ENCODE peak calls at places on chromosomes 6 and 20, in nine cellular contexts. D, Z, I, Q, X, P, C, B and S are unnamed samples.

GRCh38 chr20:44924526-44924925 is 14.7 kb downstream of the PABPC1L start:
- DNase-seq in D (no peak), Z (no peak), I (no peak), Q (no peak), X (no peak), P (no peak), C (no peak), B (no peak), S (no peak)

GRCh38 chr6:136401749-136402148 is 112.1 kb upstream of the BCLAF1 start:
- DNase-seq in D (no peak), Z (no peak), I (no peak), Q (peak), X (no peak), P (no peak), C (no peak), B (peak), S (no peak)

GRCh38 chr6:126481319-126481718 is 141.4 kb downstream of the CENPW start:
- DNase-seq in D (no peak), Z (no peak), I (no peak), Q (no peak), X (no peak), P (no peak), C (no peak), B (no peak), S (no peak)

GRCh38 chr6:166938150-166938549 is 18.2 kb downstream of the RNASET2 start:
- DNase-seq in D (no peak), Z (no peak), I (no peak), Q (no peak), X (no peak), P (no peak), C (no peak), B (no peak), S (no peak)

GRCh38 chr20:10671850-10672578 is 1.8 kb downstream of the JAG1 start:
- DNase-seq in D (no peak), Z (no peak), I (peak), Q (peak), X (no peak), P (peak), C (no peak), B (peak), S (peak)

GRCh38 chr6:26109776-26110175 is 22.5 kb downstream of the HFE start:
- DNase-seq in D (no peak), Z (no peak), I (no peak), Q (no peak), X (no peak), P (no peak), C (no peak), B (no peak), S (no peak)

GRCh38 chr6:48736486-48737206 is 625.6 kb upstream of the PTCHD4 start:
- DNase-seq in D (peak), Z (no peak), I (no peak), Q (peak), X (peak), P (no peak), C (peak), B (peak), S (no peak)

GRCh38 chr6:11899645-11900044 is 112.5 kb upstream of the HIVEP1 start:
- DNase-seq in D (no peak), Z (no peak), I (no peak), Q (no peak), X (no peak), P (no peak), C (no peak), B (no peak), S (no peak)

GRCh38 chr6:148146717-148147116 is 195.9 kb upstream of the SASH1 start:
- DNase-seq in D (peak), Z (no peak), I (no peak), Q (no peak), X (no peak), P (no peak), C (no peak), B (peak), S (no peak)

GRCh38 chr6:46684771-46685170 is 2.9 kb upstream of the TDRD6 start:
- DNase-seq in D (no peak), Z (no peak), I (no peak), Q (peak), X (no peak), P (no peak), C (peak), B (peak), S (no peak)

GRCh38 chr20:32638848-32639247 is 34.9 kb downstream of the C20orf203 start:
- DNase-seq in D (no peak), Z (no peak), I (no peak), Q (no peak), X (no peak), P (no peak), C (no peak), B (peak), S (no peak)

GRCh38 chr20:11496382-11496781 is 421.3 kb upstream of the BTBD3 start:
- DNase-seq in D (no peak), Z (no peak), I (no peak), Q (no peak), X (no peak), P (no peak), C (no peak), B (peak), S (no peak)

GRCh38 chr6:37798436-37799262 is 20.9 kb upstream of the ZFAND3 start:
- DNase-seq in D (no peak), Z (no peak), I (no peak), Q (no peak), X (no peak), P (no peak), C (no peak), B (no peak), S (no peak)

GRCh38 chr6:55131616-55132015 is 42.7 kb upstream of the HCRTR2 start:
- DNase-seq in D (peak), Z (no peak), I (no peak), Q (no peak), X (no peak), P (no peak), C (no peak), B (no peak), S (no peak)

GRCh38 chr6:140462495-140463311 is 1088.3 kb upstream of the CITED2 start:
- DNase-seq in D (no peak), Z (no peak), I (no peak), Q (peak), X (no peak), P (no peak), C (no peak), B (peak), S (no peak)

GRCh38 chr6:20479075-20479871 is 55.0 kb upstream of the CDKAL1 start:
- DNase-seq in D (no peak), Z (no peak), I (no peak), Q (no peak), X (no peak), P (no peak), C (no peak), B (no peak), S (no peak)

GRCh38 chr20:50868509-50869495 is 62.4 kb downstream of the ADNP start:
- DNase-seq in D (no peak), Z (no peak), I (no peak), Q (no peak), X (no peak), P (no peak), C (no peak), B (no peak), S (no peak)

GRCh38 chr6:10441004-10441654 is 26.3 kb upstream of the TFAP2A start:
- DNase-seq in D (no peak), Z (no peak), I (no peak), Q (peak), X (peak), P (no peak), C (peak), B (peak), S (no peak)

GRCh38 chr20:48921883-48922867 is 664 bp downstream of the ARFGEF2 start:
- DNase-seq in D (no peak), Z (no peak), I (peak), Q (peak), X (no peak), P (no peak), C (no peak), B (peak), S (peak)

GRCh38 chr6:127366281-127367022 is 23.0 kb upstream of the ECHDC1 start:
- DNase-seq in D (peak), Z (no peak), I (no peak), Q (peak), X (peak), P (no peak), C (peak), B (peak), S (no peak)

DNA sequence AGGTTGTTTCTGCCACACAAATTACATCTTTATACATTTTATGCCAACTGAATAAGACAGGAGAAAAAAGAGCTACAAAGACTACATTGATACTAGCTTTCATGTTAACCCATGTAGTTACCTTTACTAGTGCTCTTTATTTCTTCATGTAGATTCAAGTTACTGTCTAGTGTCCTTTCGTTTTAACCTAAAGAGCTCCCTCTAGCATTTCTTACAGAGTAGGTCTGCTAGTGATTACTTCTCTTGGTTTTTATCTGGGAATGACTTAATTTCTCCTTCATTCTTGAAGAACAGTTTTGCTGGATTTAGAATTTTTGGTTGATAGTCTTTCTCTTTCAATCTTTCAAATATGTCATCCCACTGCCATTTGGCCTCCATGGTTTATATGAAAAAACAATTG is 21.2 kb upstream of the NOP56 start:
- DNase-seq in D (no peak), Z (no peak), I (no peak), Q (peak), X (no peak), P (no peak), C (no peak), B (no peak), S (no peak)
- TF ChIP-seq CTCF in D (no peak), Z (no peak), I (no peak), Q (no peak), X (no peak), P (no peak), C (no peak), B (no peak), S (no peak)

GRCh38 chr6:158028421-158028820 is 46.8 kb downstream of the SYNJ2 start:
- DNase-seq in D (no peak), Z (no peak), I (no peak), Q (no peak), X (no peak), P (no peak), C (no peak), B (no peak), S (no peak)

GRCh38 chr6:158026901-158027589 is 45.4 kb downstream of the SYNJ2 start:
- DNase-seq in D (no peak), Z (no peak), I (no peak), Q (no peak), X (no peak), P (no peak), C (no peak), B (no peak), S (no peak)

GRCh38 chr6:158024566-158025297 is 43.1 kb downstream of the SYNJ2 start:
- DNase-seq in D (no peak), Z (no peak), I (no peak), Q (no peak), X (no peak), P (no peak), C (no peak), B (no peak), S (no peak)

GRCh38 chr6:158027590-158028285 is 46.1 kb downstream of the SYNJ2 start:
- DNase-seq in D (no peak), Z (no peak), I (no peak), Q (peak), X (no peak), P (no peak), C (no peak), B (no peak), S (no peak)

DNA sequence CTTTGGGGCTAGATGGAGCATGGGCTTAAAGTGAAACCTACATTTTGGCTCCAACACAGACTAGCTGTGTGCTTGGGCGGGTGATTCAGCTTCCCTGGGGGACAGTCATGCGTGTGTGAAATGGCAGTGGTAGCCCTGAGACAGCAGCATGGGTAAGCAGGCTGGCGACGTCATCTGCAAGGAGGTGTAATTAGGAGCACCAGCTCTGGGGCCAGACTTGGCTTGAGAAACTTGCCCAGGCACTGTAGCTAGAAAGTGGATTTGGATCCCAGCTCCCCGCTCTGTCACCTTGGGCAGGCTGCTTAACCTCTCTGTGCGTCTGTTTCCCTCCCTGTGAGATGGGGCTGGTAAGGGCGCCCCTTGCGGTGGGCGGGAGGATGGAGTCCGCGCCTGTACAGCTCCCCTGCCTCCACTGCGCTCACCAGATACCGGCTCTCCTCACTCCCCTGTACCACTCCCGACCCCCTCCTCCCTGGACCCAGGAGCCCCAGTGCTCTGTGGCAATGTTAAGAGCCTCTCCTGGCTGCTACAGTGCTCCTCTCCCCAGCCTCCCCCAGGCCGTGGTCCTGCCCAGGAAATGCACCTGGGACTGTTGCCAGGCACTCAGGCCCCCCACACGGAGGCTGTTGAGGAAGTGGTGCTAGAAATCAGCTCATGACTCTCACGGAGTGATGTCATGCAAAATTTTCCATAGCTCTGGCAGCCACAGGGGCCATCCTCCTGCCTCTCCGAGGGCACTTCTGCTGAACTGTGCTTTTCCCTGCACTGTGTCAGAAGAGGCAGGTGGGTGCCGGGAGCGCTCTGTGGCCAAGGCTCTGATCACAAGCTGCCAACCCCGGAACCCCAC is 44.6 kb downstream of the SYNJ2 start:
- DNase-seq in D (peak), Z (peak), I (peak), Q (peak), X (peak), P (peak), C (peak), B (peak), S (no peak)
- TF ChIP-seq CTCF in D (peak), Z (peak), I (peak), Q (peak), X (peak), P (peak), C (peak), B (peak), S (no peak)

GRCh38 chr6:142297996-142298753 is 3.6 kb upstream of the ADGRG6 start:
- DNase-seq in D (no peak), Z (no peak), I (no peak), Q (peak), X (peak), P (no peak), C (peak), B (peak), S (no peak)
- TF ChIP-seq CTCF in D (no peak), Z (no peak), I (no peak), Q (no peak), X (no peak), P (no peak), C (no peak), B (no peak), S (no peak)

GRCh38 chr6:160344281-160344680 is 3.9 kb upstream of the SLC22A3 start:
- DNase-seq in D (no peak), Z (no peak), I (no peak), Q (no peak), X (no peak), P (no peak), C (no peak), B (no peak), S (no peak)

GRCh38 chr6:160349837-160350236 is 1.7 kb downstream of the SLC22A3 start:
- DNase-seq in D (no peak), Z (no peak), I (no peak), Q (no peak), X (no peak), P (no peak), C (no peak), B (no peak), S (no peak)

GRCh38 chr6:160348209-160348551 is at the start of gene SLC22A3:
- DNase-seq in D (no peak), Z (no peak), I (no peak), Q (no peak), X (no peak), P (no peak), C (no peak), B (no peak), S (peak)

GRCh38 chr6:160347259-160348208 is 644 bp upstream of the SLC22A3 start:
- DNase-seq in D (no peak), Z (no peak), I (peak), Q (no peak), X (no peak), P (no peak), C (no peak), B (no peak), S (peak)

GRCh38 chr6:160348552-160349441 is 619 bp downstream of the SLC22A3 start:
- DNase-seq in D (no peak), Z (no peak), I (peak), Q (no peak), X (no peak), P (no peak), C (no peak), B (peak), S (peak)
- TF ChIP-seq CTCF in D (no peak), Z (peak), I (no peak), Q (no peak), X (no peak), P (no peak), C (no peak), B (no peak), S (peak)

GRCh38 chr6:14281831-14282230 is 164.3 kb downstream of the CD83 start:
- DNase-seq in D (no peak), Z (no peak), I (no peak), Q (no peak), X (no peak), P (no peak), C (no peak), B (no peak), S (no peak)

GRCh38 chr6:14282854-14283505 is 165.4 kb downstream of the CD83 start:
- DNase-seq in D (no peak), Z (no peak), I (no peak), Q (no peak), X (no peak), P (no peak), C (no peak), B (no peak), S (no peak)

GRCh38 chr6:14282326-14282725 is 164.8 kb downstream of the CD83 start:
- DNase-seq in D (no peak), Z (no peak), I (no peak), Q (no peak), X (no peak), P (no peak), C (no peak), B (no peak), S (no peak)

GRCh38 chr6:14284969-14285368 is 167.4 kb downstream of the CD83 start:
- DNase-seq in D (no peak), Z (no peak), I (no peak), Q (no peak), X (no peak), P (no peak), C (no peak), B (no peak), S (no peak)

GRCh38 chr6:14283600-14284235 is 166.1 kb downstream of the CD83 start:
- DNase-seq in D (no peak), Z (no peak), I (no peak), Q (peak), X (no peak), P (no peak), C (no peak), B (no peak), S (no peak)
- TF ChIP-seq CTCF in D (peak), Z (no peak), I (no peak), Q (peak), X (no peak), P (no peak), C (no peak), B (peak), S (no peak)

GRCh38 chr20:62887147-62887859 is 25.7 kb upstream of the TCFL5 start:
- DNase-seq in D (no peak), Z (no peak), I (no peak), Q (peak), X (peak), P (no peak), C (peak), B (peak), S (no peak)
- TF ChIP-seq CTCF in D (no peak), Z (no peak), I (no peak), Q (no peak), X (peak), P (no peak), C (no peak), B (peak), S (no peak)

GRCh38 chr6:36129889-36130671 is at the start of gene MAPK13:
- DNase-seq in D (no peak), Z (no peak), I (peak), Q (peak), X (no peak), P (no peak), C (no peak), B (peak), S (no peak)

GRCh38 chr6:36132221-36132895 is 2.0 kb downstream of the MAPK13 start:
- DNase-seq in D (no peak), Z (no peak), I (no peak), Q (no peak), X (no peak), P (no peak), C (no peak), B (no peak), S (no peak)

GRCh38 chr6:36128793-36129192 is 1.5 kb upstream of the MAPK13 start:
- DNase-seq in D (no peak), Z (no peak), I (no peak), Q (no peak), X (no peak), P (no peak), C (no peak), B (no peak), S (no peak)

GRCh38 chr6:36131517-36132220 is 1.4 kb downstream of the MAPK13 start:
- DNase-seq in D (peak), Z (no peak), I (no peak), Q (peak), X (peak), P (no peak), C (no peak), B (peak), S (no peak)

DNA sequence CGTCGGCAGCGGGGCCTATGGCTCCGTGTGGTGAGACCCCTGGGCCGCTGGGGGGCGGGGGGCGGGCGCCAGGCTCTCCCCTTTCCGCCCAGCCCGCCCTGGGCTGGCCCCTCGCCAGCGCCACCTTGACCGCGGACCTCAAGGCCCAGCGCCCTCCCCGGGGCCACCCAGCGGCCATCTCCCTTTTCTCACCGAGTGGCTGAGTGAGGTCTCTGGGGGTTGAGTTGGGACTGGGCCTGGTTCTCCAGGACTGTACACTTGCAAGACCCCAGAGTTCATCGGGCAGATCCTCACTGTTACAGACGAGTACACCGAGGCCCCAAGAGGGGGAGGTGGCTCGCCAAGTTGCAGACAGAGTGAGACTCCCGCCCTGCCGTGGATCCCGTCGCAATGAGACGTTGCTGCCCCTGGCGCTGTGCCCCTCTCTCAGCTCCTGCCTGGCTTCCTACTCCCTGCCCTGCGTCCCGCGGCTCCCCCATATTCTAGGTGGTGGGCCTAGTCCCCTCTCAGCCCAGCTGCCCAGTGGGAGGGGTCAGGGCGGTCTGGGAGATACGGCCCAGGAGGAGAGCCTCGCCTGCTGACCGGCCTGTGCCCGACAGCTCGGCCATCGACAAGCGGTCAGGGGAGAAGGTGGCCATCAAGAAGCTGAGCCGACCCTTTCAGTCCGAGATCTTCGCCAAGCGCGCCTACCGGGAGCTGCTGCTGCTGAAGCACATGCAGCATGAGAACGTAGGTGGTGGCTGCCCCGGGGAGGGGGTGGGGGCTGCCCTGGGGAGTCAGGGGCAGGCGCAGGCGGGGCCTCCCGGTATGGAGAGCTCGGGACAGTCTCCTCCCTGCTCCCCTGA is 581 bp downstream of the MAPK13 start:
- DNase-seq in D (no peak), Z (no peak), I (peak), Q (peak), X (no peak), P (no peak), C (no peak), B (no peak), S (no peak)
- TF ChIP-seq CTCF in D (no peak), Z (no peak), I (no peak), Q (no peak), X (no peak), P (no peak), C (peak), B (no peak), S (no peak)